ENCODE peak calls at places on chromosomes 1 and 21, in four cellular contexts. M is MG63, C is neural crest cell, X is amygdala. S is an unnamed sample.

GRCh38 chr1:15848143-15848928 is 829 bp downstream of the SPEN start:
- DNase-seq in M (peak), C (no peak), X (no peak), S (no peak)

GRCh38 chr1:241074507-241074906 is 282.5 kb downstream of the RGS7 start:
- DNase-seq in M (no peak), C (no peak), X (no peak), S (no peak)

GRCh38 chr1:4170548-4170947 is 270.5 kb upstream of the C1orf174 start:
- DNase-seq in M (no peak), C (no peak), X (no peak), S (no peak)

GRCh38 chr1:240888039-240888786 is 276.3 kb upstream of the GREM2 start:
- DNase-seq in M (peak), C (peak), X (no peak), S (no peak)

GRCh38 chr1:54928327-54928726 is 41.3 kb upstream of the DHCR24 start:
- DNase-seq in M (no peak), C (no peak), X (no peak), S (no peak)

GRCh38 chr1:49163041-49163440 is 386.4 kb upstream of the BEND5 start:
- DNase-seq in M (no peak), C (no peak), X (no peak), S (no peak)

GRCh38 chr1:10628685-10629084 is 153.9 kb downstream of the PEX14 start:
- DNase-seq in M (no peak), C (no peak), X (no peak), S (no peak)

GRCh38 chr1:51936531-51936930 is 54.0 kb downstream of the RAB3B start:
- DNase-seq in M (peak), C (no peak), X (no peak), S (no peak)

GRCh38 chr1:73899311-73899710 is 298.7 kb downstream of the LRRIQ3 start:
- DNase-seq in M (no peak), C (no peak), X (no peak), S (no peak)

GRCh38 chr1:216074196-216074595 is 349.1 kb downstream of the USH2A start:
- DNase-seq in M (no peak), C (no peak), X (no peak), S (no peak)

GRCh38 chr1:196535727-196536126 is 72.5 kb downstream of the KCNT2 start:
- DNase-seq in M (peak), C (no peak), X (no peak), S (no peak)

GRCh38 chr21:26719750-26720149 is 125.5 kb downstream of the ADAMTS1 start:
- DNase-seq in M (no peak), C (no peak), X (no peak), S (no peak)

GRCh38 chr1:67465371-67465770 is 35.2 kb upstream of the SERBP1 start:
- DNase-seq in M (peak), C (no peak), X (no peak), S (no peak)

GRCh38 chr1:27660300-27660837 is 11.6 kb downstream of the IFI6 start:
- DNase-seq in M (no peak), C (no peak), X (no peak), S (no peak)

GRCh38 chr1:171913385-171913784 is 72.1 kb downstream of the DNM3 start:
- DNase-seq in M (no peak), C (no peak), X (no peak), S (peak)

GRCh38 chr1:228860911-228861829 is 125.9 kb downstream of the RHOU start:
- DNase-seq in M (peak), C (no peak), X (no peak), S (no peak)

GRCh38 chr1:183761871-183762270 is 43.0 kb upstream of the RGL1 start:
- DNase-seq in M (no peak), C (no peak), X (no peak), S (no peak)

GRCh38 chr1:203117611-203118575 is 9.6 kb upstream of the ADORA1 start:
- DNase-seq in M (peak), C (peak), X (peak), S (no peak)

GRCh38 chr1:235304549-235305451 is 23.2 kb downstream of the ARID4B start:
- DNase-seq in M (no peak), C (no peak), X (no peak), S (no peak)

GRCh38 chr1:198523183-198523942 is 17.1 kb downstream of the ATP6V1G3 start:
- DNase-seq in M (no peak), C (no peak), X (no peak), S (no peak)

GRCh38 chr1:216181590-216181989 is 241.7 kb downstream of the USH2A start:
- DNase-seq in M (no peak), C (no peak), X (no peak), S (no peak)

GRCh38 chr1:203906932-203907331 is 45.5 kb downstream of the SNRPE start:
- DNase-seq in M (peak), C (no peak), X (no peak), S (no peak)

S was measured in caudate nucleus.